ENCODE peak calls at places on chromosomes 3 and 15, in four cellular contexts. F is HEK293T, Q is K562, O is GM12878. K is an unnamed sample.

GRCh38 chr3:4996771-4997291 is 17.6 kb downstream of the BHLHE40 start:
- DNase-seq in O (no peak), Q (no peak), F (no peak), K (no peak)

GRCh38 chr3:160698806-160699205 is 21.8 kb downstream of the ARL14 start:
- DNase-seq in Q (no peak), F (no peak), O (no peak), K (no peak)

GRCh38 chr3:77039606-77040553 is at the start of gene ROBO2:
- DNase-seq in F (peak; percentile 54), Q (peak; percentile 10), O (no peak), K (no peak)

GRCh38 chr3:96086018-96086417 is 728.4 kb upstream of the EPHA6 start:
- DNase-seq in F (no peak), Q (no peak), O (no peak), K (no peak)

GRCh38 chr3:49351521-49352011 is 6.6 kb downstream of the GPX1 start:
- DNase-seq in F (no peak), Q (no peak), O (no peak), K (no peak)

GRCh38 chr3:165624761-165625160 is 212.5 kb downstream of the BCHE start:
- DNase-seq in F (no peak), O (no peak), Q (peak; percentile 17), K (no peak)

GRCh38 chr3:136247436-136247835 is 2.7 kb upstream of the PCCB start:
- DNase-seq in F (no peak), O (no peak), Q (no peak), K (no peak)

GRCh38 chr3:168080499-168081170 is 15.1 kb downstream of the GOLIM4 start:
- DNase-seq in F (no peak), O (no peak), Q (no peak), K (no peak)

GRCh38 chr3:148131990-148132638 is 565.6 kb upstream of the AGTR1 start:
- DNase-seq in F (no peak), O (no peak), Q (no peak), K (no peak)

GRCh38 chr3:129286081-129286480 is 7.4 kb downstream of the HMCES start:
- DNase-seq in F (no peak), O (no peak), Q (no peak), K (no peak)

GRCh38 chr15:39543651-39544050 is 37.2 kb upstream of the THBS1 start:
- DNase-seq in O (no peak), F (no peak), Q (peak; percentile 29), K (no peak)

GRCh38 chr3:99780749-99781148 is 36.9 kb upstream of the CMSS1 start:
- DNase-seq in Q (no peak), F (no peak), O (no peak), K (no peak)

GRCh38 chr3:193987186-193987585 is 148.8 kb upstream of the HES1 start:
- DNase-seq in O (no peak), Q (no peak), F (no peak), K (no peak)

GRCh38 chr3:138188013-138188352 is 882 bp downstream of the ARMC8 start:
- DNase-seq in F (no peak), O (no peak), Q (peak; percentile 16), K (no peak)

GRCh38 chr3:16550676-16551341 is 37.3 kb upstream of the RFTN1 start:
- DNase-seq in Q (peak; percentile 82), O (peak; percentile 81), F (peak; percentile 74), K (peak; percentile 76)

GRCh38 chr15:90002428-90002844 is 1.3 kb downstream of the ZNF710 start:
- DNase-seq in Q (no peak), F (peak; percentile 53), O (no peak), K (no peak)

GRCh38 chr3:112582242-112582874 is 20.5 kb downstream of the SLC35A5 start:
- DNase-seq in Q (peak; percentile 11), F (peak; percentile 12), O (no peak), K (peak; percentile 21)

GRCh38 chr3:197746801-197747237 is 2.9 kb upstream of the FYTTD1 start:
- DNase-seq in Q (no peak), O (no peak), F (no peak), K (no peak)

GRCh38 chr15:83300826-83301225 is 16.4 kb upstream of the BNC1 start:
- DNase-seq in Q (no peak), O (no peak), F (no peak), K (no peak)

GRCh38 chr3:187291512-187292132 is at the start of gene MASP1:
- DNase-seq in O (no peak), Q (no peak), F (no peak), K (peak; percentile 12)

GRCh38 chr3:93843981-93844380 is 129.7 kb downstream of the PROS1 start:
- DNase-seq in F (no peak), O (no peak), Q (no peak), K (no peak)

GRCh38 chr3:146517684-146518435 is 26.5 kb downstream of the PLSCR1 start:
- DNase-seq in Q (no peak), O (no peak), F (no peak), K (no peak)

GRCh38 chr3:133367956-133368355 is 31.9 kb upstream of the BFSP2 start:
- DNase-seq in F (no peak), O (no peak), Q (no peak), K (no peak)

GRCh38 chr3:133364704-133365103 is 35.2 kb upstream of the BFSP2 start:
- DNase-seq in F (no peak), O (no peak), Q (no peak), K (no peak)

GRCh38 chr3:133366921-133367320 is 32.9 kb upstream of the BFSP2 start:
- DNase-seq in Q (no peak), F (no peak), O (no peak), K (no peak)

GRCh38 chr3:133369041-133369440 is 30.8 kb upstream of the BFSP2 start:
- DNase-seq in F (no peak), Q (no peak), O (no peak), K (no peak)

DNA sequence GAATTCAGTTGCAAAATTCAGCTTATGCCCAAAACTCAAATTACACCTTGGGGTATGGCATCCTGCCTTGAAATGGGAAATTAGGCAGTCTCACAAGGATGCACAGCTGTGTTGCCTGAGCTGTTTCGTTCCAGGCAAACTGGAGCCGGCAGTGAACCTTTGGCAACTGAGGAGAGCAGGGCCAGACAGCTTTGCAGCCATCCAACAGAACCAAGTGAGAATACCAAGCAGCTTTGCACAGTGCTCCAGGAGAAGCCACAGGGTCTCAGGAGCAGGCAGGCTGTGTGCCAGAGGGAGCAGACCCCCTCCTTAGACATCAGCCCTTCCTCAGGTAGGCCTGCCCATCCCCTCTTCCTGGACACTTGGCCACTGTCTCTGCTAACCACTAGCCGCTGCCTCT is 32.4 kb upstream of the BFSP2 start:
- DNase-seq in Q (no peak), O (no peak), F (no peak), K (no peak)
- TF ChIP-seq TARDBP in Q (no peak), O (no peak), F (no peak), K (no peak)

GRCh38 chr15:42063122-42063848 is 31.1 kb downstream of the PLA2G4D start:
- DNase-seq in F (no peak), Q (no peak), O (no peak), K (no peak)

GRCh38 chr15:42062284-42062806 is 32.0 kb downstream of the PLA2G4D start:
- DNase-seq in Q (no peak), F (no peak), O (no peak), K (no peak)

GRCh38 chr15:42065008-42065407 is 29.4 kb downstream of the PLA2G4D start:
- DNase-seq in O (no peak), F (no peak), Q (no peak), K (peak; percentile 64)

GRCh38 chr15:42065478-42065877 is 28.9 kb downstream of the PLA2G4D start:
- DNase-seq in Q (no peak), F (no peak), O (no peak), K (no peak)

GRCh38 chr15:42064271-42064670 is 30.1 kb downstream of the PLA2G4D start:
- DNase-seq in F (no peak), O (no peak), Q (no peak), K (no peak)
- TF ChIP-seq TARDBP in F (no peak), O (no peak), Q (no peak), K (no peak)

DNA sequence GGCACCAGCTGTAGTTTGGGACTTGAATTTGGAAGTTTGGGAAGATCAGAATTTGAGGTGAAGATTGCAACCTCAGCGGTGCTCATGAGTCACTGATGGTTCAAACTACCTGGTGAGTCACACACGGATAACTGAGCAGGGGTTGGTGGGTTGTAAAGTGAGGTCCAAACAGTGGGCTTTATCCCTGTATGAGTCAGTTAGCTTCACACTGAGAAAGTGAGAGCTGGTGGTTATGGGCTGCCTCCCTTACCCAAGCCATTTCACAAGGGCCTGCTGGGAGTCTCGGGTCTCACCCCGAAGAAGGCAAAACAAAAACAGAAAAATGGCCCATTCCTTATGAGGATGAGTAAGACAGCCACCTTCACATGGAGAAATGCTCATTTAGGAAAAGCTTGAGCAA is 77.0 kb downstream of the ITGA11 start:
- DNase-seq in Q (no peak), F (no peak), O (no peak), K (peak; percentile 11)
- TF ChIP-seq TARDBP in Q (no peak), F (no peak), O (no peak), K (no peak)

DNA sequence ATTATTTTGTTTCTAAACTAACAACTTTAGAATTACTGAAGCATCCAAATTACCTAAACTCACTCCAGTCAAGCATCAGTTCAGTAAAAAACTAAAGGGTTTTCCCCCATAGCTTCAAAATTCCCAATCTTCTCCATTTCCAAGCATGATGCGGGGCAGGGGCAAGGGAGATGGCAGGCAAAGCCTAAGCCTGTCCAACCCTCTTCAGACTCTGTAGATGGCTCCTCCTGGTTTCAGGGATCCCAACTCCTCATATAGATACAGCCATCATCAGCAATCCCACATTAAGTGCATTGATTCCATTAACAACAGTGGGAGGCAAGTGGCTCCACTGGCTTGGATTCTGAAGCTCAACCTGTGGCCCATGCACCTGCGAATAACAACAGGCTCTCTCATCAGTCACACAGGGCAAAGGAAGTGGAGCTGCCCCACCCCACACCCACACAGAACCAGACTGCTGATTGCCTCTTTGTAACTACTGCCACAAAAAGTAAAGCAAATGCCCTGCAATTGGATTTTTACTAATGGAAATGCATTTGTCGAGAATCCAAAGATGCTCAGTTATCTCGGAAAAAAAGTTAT is 14.9 kb downstream of the SFMBT1 start:
- DNase-seq in Q (no peak), O (no peak), F (no peak), K (no peak)
- TF ChIP-seq TARDBP in Q (no peak), O (no peak), F (no peak), K (no peak)

DNA sequence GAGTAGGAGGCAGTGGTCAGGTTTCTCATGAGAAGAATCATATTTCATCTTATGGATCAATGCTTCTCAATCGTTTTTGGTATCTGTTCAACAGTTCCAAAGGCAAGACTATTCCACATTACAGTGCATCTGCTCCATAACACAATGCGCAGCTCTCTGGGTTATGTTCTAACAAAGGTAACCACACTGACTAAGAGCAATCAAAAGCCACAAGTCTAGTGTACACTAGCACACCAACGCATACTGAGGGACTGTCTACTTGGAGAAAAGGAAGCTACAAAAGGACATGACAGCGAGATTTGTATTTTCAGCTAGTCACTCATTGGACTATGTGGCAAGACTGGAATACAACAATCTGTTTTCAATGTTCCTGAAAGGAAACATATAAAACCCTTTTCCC is 35.8 kb downstream of the SETD2 start:
- DNase-seq in F (no peak), O (no peak), Q (no peak), K (no peak)
- TF ChIP-seq TARDBP in F (no peak), O (no peak), Q (no peak), K (no peak)